ENCODE peak calls at places on chromosomes 11 and 22, in ten cellular contexts. O, J, N, S, L, D, H, U, V and K are unnamed samples.

GRCh38 chr22:44496844-44497217 is 1.2 kb downstream of the RTL6 start:
- DNase-seq in O (no peak), J (no peak), N (no peak), S (no peak), L (no peak), D (peak; percentile 7), H (no peak), U (no peak), V (no peak), K (no peak)

GRCh38 chr11:32435511-32435946 is at the start of gene WT1:
- DNase-seq in O (no peak), J (no peak), N (no peak), S (peak; percentile 91), L (peak; percentile 64), D (no peak), H (peak; percentile 48), U (no peak), V (no peak), K (no peak)

GRCh38 chr11:128304666-128305485 is 282.5 kb downstream of the ETS1 start:
- DNase-seq in O (no peak), J (peak; percentile 51), N (no peak), S (no peak), L (no peak), D (no peak), H (no peak), U (peak; percentile 86), V (no peak), K (no peak)

GRCh38 chr22:34808618-34809017 is 257.3 kb upstream of the ISX start:
- DNase-seq in O (no peak), J (no peak), N (no peak), S (no peak), L (no peak), D (no peak), H (no peak), U (no peak), V (no peak), K (no peak)

GRCh38 chr11:43947815-43948214 is 5.4 kb downstream of the C11orf96 start:
- DNase-seq in O (no peak), J (no peak), N (no peak), S (no peak), L (no peak), D (no peak), H (no peak), U (no peak), V (no peak), K (no peak)

GRCh38 chr11:69213315-69213714 is 57.6 kb downstream of the SMIM38 start:
- DNase-seq in O (no peak), J (no peak), N (no peak), S (no peak), L (no peak), D (no peak), H (no peak), U (no peak), V (no peak), K (no peak)

GRCh38 chr11:112523477-112523876 is 262.8 kb upstream of the PLET1 start:
- DNase-seq in O (no peak), J (no peak), N (peak; percentile 22), S (peak; percentile 6), L (peak; percentile 31), D (no peak), H (no peak), U (no peak), V (no peak), K (peak; percentile 57)

GRCh38 chr11:112963368-112963955 is 2.2 kb downstream of the NCAM1 start:
- DNase-seq in O (no peak), J (no peak), N (no peak), S (no peak), L (no peak), D (no peak), H (peak; percentile 14), U (no peak), V (no peak), K (no peak)

GRCh38 chr11:7606496-7606895 is 66.8 kb downstream of the CYB5R2 start:
- DNase-seq in O (no peak), J (peak; percentile 11), N (no peak), S (no peak), L (no peak), D (no peak), H (no peak), U (no peak), V (no peak), K (no peak)

GRCh38 chr11:7611411-7611810 is 61.9 kb downstream of the CYB5R2 start:
- DNase-seq in O (no peak), J (peak; percentile 20), N (no peak), S (no peak), L (no peak), D (no peak), H (no peak), U (no peak), V (no peak), K (no peak)

GRCh38 chr11:7610393-7610792 is 62.9 kb downstream of the CYB5R2 start:
- DNase-seq in O (no peak), J (no peak), N (no peak), S (no peak), L (no peak), D (no peak), H (no peak), U (no peak), V (no peak), K (no peak)

GRCh38 chr11:7609521-7609920 is 63.8 kb downstream of the CYB5R2 start:
- DNase-seq in O (no peak), J (no peak), N (no peak), S (no peak), L (no peak), D (no peak), H (no peak), U (no peak), V (no peak), K (no peak)

DNA sequence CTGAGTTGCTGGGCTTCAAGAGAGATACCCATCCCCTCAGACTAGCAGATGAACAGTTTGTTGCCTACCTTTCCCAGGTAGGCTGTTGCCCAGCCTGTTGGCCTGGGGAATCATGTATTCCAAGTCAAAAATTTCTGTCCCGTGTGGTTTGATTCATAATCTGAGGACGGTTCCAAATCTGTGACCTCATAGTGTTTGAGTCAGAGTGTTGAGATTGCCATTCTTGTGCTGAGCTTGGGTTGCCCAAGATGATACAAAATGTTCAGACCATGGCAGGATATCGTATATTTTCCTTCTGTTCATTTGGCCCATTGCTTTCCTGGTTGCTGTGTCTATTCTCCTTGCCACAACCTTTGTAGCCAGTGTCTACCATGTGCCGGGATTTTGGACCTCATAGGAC is 64.3 kb downstream of the CYB5R2 start:
- DNase-seq in O (no peak), J (no peak), N (no peak), S (peak; percentile 44), L (no peak), D (no peak), H (no peak), U (no peak), V (no peak), K (no peak)
- H3K4me3 ChIP-seq in O (no peak overlapping the region), J (no peak overlapping the region), N (no peak overlapping the region), S (no peak overlapping the region), L (no peak overlapping the region), D (no peak overlapping the region), H (no peak overlapping the region), U (no peak overlapping the region), V (no peak overlapping the region), K (no peak overlapping the region)

DNA sequence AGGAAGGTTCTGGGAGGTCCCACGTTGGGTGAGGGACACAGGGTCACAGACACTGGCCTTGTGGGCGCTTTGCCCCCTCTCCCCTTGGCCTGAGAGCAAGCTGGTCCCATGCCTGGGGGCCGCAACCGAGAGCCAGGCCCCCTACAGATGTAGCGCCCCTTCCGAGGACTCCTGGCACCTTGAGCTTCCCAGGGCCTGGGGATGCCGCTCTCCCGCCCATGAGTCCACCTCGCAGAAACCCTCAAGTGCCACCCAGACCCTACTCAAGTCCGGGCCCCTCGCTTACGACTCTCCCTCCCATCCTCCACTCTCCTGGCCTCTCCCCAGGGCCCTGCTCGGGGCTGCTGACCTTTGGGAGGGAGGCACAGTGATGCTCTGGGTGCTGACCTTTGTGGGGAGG is 204.0 kb downstream of the BRD1 start:
- DNase-seq in O (no peak), J (no peak), N (no peak), S (no peak), L (no peak), D (no peak), H (peak; percentile 2), U (no peak), V (no peak), K (no peak)
- H3K9me3 ChIP-seq in O (no peaks in the 10 kb centered on the region), J (no peaks in the 10 kb centered on the region), N (no peaks in the 10 kb centered on the region), S (no peaks in the 10 kb centered on the region), L (no peaks in the 10 kb centered on the region), D (no peaks in the 10 kb centered on the region), H (no peaks in the 10 kb centered on the region), U (no peaks in the 10 kb centered on the region), V (no peaks in the 10 kb centered on the region), K (no peaks in the 10 kb centered on the region)

DNA sequence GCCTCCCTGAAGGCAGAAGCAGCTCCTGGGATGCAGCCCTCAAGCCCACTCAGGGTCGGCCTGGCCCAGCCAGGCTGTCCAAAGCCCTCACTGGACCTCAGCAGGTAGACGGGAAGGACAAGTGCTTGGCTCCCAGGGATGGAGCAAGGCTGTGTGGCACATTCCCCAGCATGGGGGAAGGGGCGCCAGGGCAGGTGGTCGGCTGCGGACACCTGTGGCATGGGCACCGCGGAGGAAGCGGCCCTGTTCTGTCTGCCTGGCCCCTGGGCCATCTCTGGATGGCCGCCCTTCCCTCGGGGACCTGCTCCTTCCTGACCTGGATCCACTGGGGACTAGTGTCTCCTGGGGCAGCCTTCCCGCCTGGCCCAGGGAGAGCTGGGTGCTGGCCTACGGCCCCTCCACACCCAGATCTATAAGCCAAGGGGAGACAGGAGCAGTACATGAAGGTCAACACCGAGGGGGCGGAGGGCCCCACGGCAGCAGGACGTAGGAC is 26.0 kb downstream of the CHID1 start:
- DNase-seq in O (no peak), J (no peak), N (no peak), S (no peak), L (no peak), D (no peak), H (no peak), U (no peak), V (no peak), K (no peak)
- H3K27ac ChIP-seq in O (no peak overlapping the region), J (no peak overlapping the region), N (no peak overlapping the region), S (no peak overlapping the region), L (no peak overlapping the region), D (no peak overlapping the region), H (no peak overlapping the region), U (no peak overlapping the region), V (no peak overlapping the region), K (no peak overlapping the region)

GRCh38 chr11:129374993-129375721 is 491 bp upstream of the BARX2 start:
- DNase-seq in O (no peak), J (peak; percentile 84), N (no peak), S (no peak), L (no peak), D (peak; percentile 44), H (peak; percentile 66), U (no peak), V (no peak), K (no peak)

GRCh38 chr11:129374081-129374992 is 1.3 kb upstream of the BARX2 start:
- DNase-seq in O (no peak), J (peak; percentile 51), N (no peak), S (no peak), L (no peak), D (no peak), H (peak; percentile 17), U (no peak), V (no peak), K (no peak)

GRCh38 chr11:129377739-129378138 is 2.1 kb downstream of the BARX2 start:
- DNase-seq in O (no peak), J (peak; percentile 72), N (no peak), S (no peak), L (no peak), D (no peak), H (no peak), U (no peak), V (no peak), K (no peak)

GRCh38 chr11:129376658-129377341 is 1.2 kb downstream of the BARX2 start:
- DNase-seq in O (no peak), J (no peak), N (no peak), S (no peak), L (no peak), D (no peak), H (no peak), U (no peak), V (no peak), K (no peak)

DNA sequence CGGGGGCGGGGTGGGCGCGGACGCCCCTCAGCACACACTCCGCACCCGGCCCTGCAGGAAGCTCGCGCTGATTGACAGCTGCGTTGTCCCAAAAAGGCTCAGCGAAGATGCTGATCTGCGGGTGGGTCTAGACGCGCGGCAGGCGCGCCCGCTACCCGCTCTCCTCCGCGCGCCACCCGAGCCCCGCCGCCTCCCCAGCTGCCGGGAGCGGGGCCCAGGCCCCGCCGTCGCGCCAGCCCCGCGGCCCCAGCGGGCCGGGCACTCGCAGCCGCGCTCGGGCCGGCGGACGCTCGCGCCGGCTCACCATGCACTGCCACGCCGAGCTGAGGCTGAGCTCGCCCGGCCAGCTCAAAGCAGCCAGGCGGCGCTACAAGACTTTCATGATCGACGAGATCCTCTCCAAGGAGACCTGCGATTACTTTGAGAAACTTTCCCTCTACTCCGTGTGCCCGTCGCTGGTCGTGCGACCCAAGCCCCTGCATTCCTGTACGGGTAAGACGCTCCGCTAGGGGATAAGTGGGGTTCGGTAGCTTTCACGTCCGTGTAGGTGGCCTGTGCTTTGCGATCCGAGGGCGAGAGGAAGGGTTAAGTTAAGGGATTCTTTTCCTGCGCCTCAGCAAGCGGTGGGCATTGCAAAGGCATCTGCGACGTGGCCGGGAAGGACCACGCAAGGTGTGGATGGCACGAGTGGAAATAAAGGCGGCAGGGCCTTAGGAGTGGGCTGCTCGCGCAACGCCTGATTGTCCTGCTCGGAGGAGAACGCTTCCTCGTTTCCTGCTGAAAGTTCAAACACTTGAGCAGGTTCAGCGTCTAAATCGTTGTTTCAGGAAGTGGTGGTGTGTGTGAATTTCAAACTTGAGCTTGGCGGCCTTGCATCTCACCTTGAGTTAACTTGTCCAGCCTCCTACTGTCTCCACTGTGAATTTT is at the start of gene BARX2:
- DNase-seq in O (peak; percentile 26), J (peak; percentile 85), N (no peak), S (peak; percentile 73), L (no peak), D (peak; percentile 56), H (no peak), U (no peak), V (no peak), K (peak; percentile 57)
- H3K4me3 ChIP-seq in O (peak within 1 kb of the TSS; percentile 33), J (peak within 1 kb of the TSS; percentile 12), N (peak within 1 kb of the TSS; percentile 63), S (peak within 1 kb of the TSS; percentile 58), L (peak within 1 kb of the TSS; percentile 48), D (no peak within 1 kb of the TSS), H (peak within 1 kb of the TSS; percentile 51), U (no peak within 1 kb of the TSS), V (peak within 1 kb of the TSS; percentile 47), K (peak within 1 kb of the TSS; percentile 32)